ENCODE peak calls at places on chromosomes 12 and 14, in ten cellular contexts. One of them, this sample, is unnamed.

GRCh38 chr14:102998393-102998792 is 59.0 kb downstream of the CDC42BPB start:
- DNase-seq in CD4-positive, alpha-beta memory T cell: no peak
- DNase-seq in CD4-positive, CD25-positive, alpha-beta regulatory T cell: no peak
- DNase-seq in right atrium auricular region: no peak
- DNase-seq in uterus: no peak
- DNase-seq in H7: no peak
- DNase-seq in lower lobe of right lung: no peak
- DNase-seq in CD8-positive, alpha-beta T cell: no peak
- DNase-seq in body of pancreas: no peak
- DNase-seq in adipocyte: no peak
- DNase-seq in this sample: no peak

GRCh38 chr14:96581902-96582640 is 79.9 kb downstream of the PAPOLA start:
- DNase-seq in body of pancreas: peak; percentile 37
- DNase-seq in adipocyte: no peak
- DNase-seq in CD4-positive, CD25-positive, alpha-beta regulatory T cell: no peak
- DNase-seq in H7: peak; percentile 70
- DNase-seq in CD4-positive, alpha-beta memory T cell: no peak
- DNase-seq in right atrium auricular region: no peak
- DNase-seq in lower lobe of right lung: no peak
- DNase-seq in uterus: no peak
- DNase-seq in CD8-positive, alpha-beta T cell: no peak
- DNase-seq in this sample: no peak

GRCh38 chr12:130214686-130215370 is 52.6 kb downstream of the FZD10 start:
- DNase-seq in CD8-positive, alpha-beta T cell: no peak
- DNase-seq in CD4-positive, CD25-positive, alpha-beta regulatory T cell: no peak
- DNase-seq in CD4-positive, alpha-beta memory T cell: no peak
- DNase-seq in adipocyte: no peak
- DNase-seq in right atrium auricular region: no peak
- DNase-seq in lower lobe of right lung: no peak
- DNase-seq in H7: peak; percentile 57
- DNase-seq in body of pancreas: no peak
- DNase-seq in uterus: no peak
- DNase-seq in this sample: no peak

GRCh38 chr14:73945159-73945670 is 4.7 kb downstream of the FAM161B start:
- DNase-seq in CD4-positive, CD25-positive, alpha-beta regulatory T cell: no peak
- DNase-seq in body of pancreas: peak; percentile 75
- DNase-seq in uterus: no peak
- DNase-seq in lower lobe of right lung: no peak
- DNase-seq in adipocyte: no peak
- DNase-seq in CD4-positive, alpha-beta memory T cell: no peak
- DNase-seq in CD8-positive, alpha-beta T cell: no peak
- DNase-seq in H7: no peak
- DNase-seq in right atrium auricular region: no peak
- DNase-seq in this sample: no peak

GRCh38 chr14:52327374-52328226 is 13.5 kb downstream of the PTGER2 start:
- DNase-seq in CD4-positive, CD25-positive, alpha-beta regulatory T cell: no peak
- DNase-seq in CD8-positive, alpha-beta T cell: no peak
- DNase-seq in lower lobe of right lung: no peak
- DNase-seq in H7: no peak
- DNase-seq in body of pancreas: no peak
- DNase-seq in right atrium auricular region: no peak
- DNase-seq in uterus: no peak
- DNase-seq in adipocyte: no peak
- DNase-seq in CD4-positive, alpha-beta memory T cell: no peak
- DNase-seq in this sample: no peak

GRCh38 chr12:81797100-81797499 is 38.0 kb upstream of the PPFIA2 start:
- DNase-seq in body of pancreas: no peak
- DNase-seq in uterus: no peak
- DNase-seq in CD4-positive, alpha-beta memory T cell: no peak
- DNase-seq in H7: no peak
- DNase-seq in adipocyte: peak; percentile 44
- DNase-seq in CD4-positive, CD25-positive, alpha-beta regulatory T cell: no peak
- DNase-seq in right atrium auricular region: no peak
- DNase-seq in lower lobe of right lung: no peak
- DNase-seq in CD8-positive, alpha-beta T cell: no peak
- DNase-seq in this sample: no peak

GRCh38 chr14:61704554-61704953 is 9.2 kb downstream of the HIF1A start:
- DNase-seq in CD4-positive, CD25-positive, alpha-beta regulatory T cell: no peak
- DNase-seq in CD8-positive, alpha-beta T cell: no peak
- DNase-seq in H7: no peak
- DNase-seq in adipocyte: peak; percentile 27
- DNase-seq in CD4-positive, alpha-beta memory T cell: no peak
- DNase-seq in lower lobe of right lung: no peak
- DNase-seq in body of pancreas: no peak
- DNase-seq in right atrium auricular region: no peak
- DNase-seq in uterus: no peak
- DNase-seq in this sample: no peak

GRCh38 chr12:88706286-88706685 is 126.0 kb upstream of the KITLG start:
- DNase-seq in right atrium auricular region: no peak
- DNase-seq in adipocyte: no peak
- DNase-seq in CD4-positive, alpha-beta memory T cell: no peak
- DNase-seq in CD4-positive, CD25-positive, alpha-beta regulatory T cell: no peak
- DNase-seq in CD8-positive, alpha-beta T cell: no peak
- DNase-seq in lower lobe of right lung: no peak
- DNase-seq in uterus: no peak
- DNase-seq in H7: no peak
- DNase-seq in body of pancreas: no peak
- DNase-seq in this sample: no peak

GRCh38 chr12:91103101-91103500 is 8.2 kb downstream of the LUM start:
- DNase-seq in adipocyte: no peak
- DNase-seq in uterus: no peak
- DNase-seq in right atrium auricular region: no peak
- DNase-seq in H7: no peak
- DNase-seq in CD4-positive, CD25-positive, alpha-beta regulatory T cell: no peak
- DNase-seq in CD8-positive, alpha-beta T cell: no peak
- DNase-seq in body of pancreas: no peak
- DNase-seq in lower lobe of right lung: no peak
- DNase-seq in CD4-positive, alpha-beta memory T cell: no peak
- DNase-seq in this sample: no peak

GRCh38 chr12:5511644-5512584 is 80.0 kb downstream of the NTF3 start:
- DNase-seq in adipocyte: peak; percentile 51
- DNase-seq in lower lobe of right lung: no peak
- DNase-seq in CD8-positive, alpha-beta T cell: no peak
- DNase-seq in CD4-positive, alpha-beta memory T cell: no peak
- DNase-seq in CD4-positive, CD25-positive, alpha-beta regulatory T cell: no peak
- DNase-seq in body of pancreas: peak; percentile 12
- DNase-seq in uterus: peak; percentile 24
- DNase-seq in right atrium auricular region: peak; percentile 56
- DNase-seq in H7: peak; percentile 85
- DNase-seq in this sample: no peak

GRCh38 chr12:20199780-20200179 is 168.6 kb upstream of the PDE3A start:
- DNase-seq in adipocyte: no peak
- DNase-seq in H7: no peak
- DNase-seq in lower lobe of right lung: no peak
- DNase-seq in uterus: no peak
- DNase-seq in body of pancreas: no peak
- DNase-seq in right atrium auricular region: no peak
- DNase-seq in CD8-positive, alpha-beta T cell: no peak
- DNase-seq in CD4-positive, CD25-positive, alpha-beta regulatory T cell: no peak
- DNase-seq in CD4-positive, alpha-beta memory T cell: no peak
- DNase-seq in this sample: no peak

GRCh38 chr12:79373896-79374499 is 316.8 kb downstream of the PAWR start:
- DNase-seq in CD4-positive, alpha-beta memory T cell: no peak
- DNase-seq in CD4-positive, CD25-positive, alpha-beta regulatory T cell: no peak
- DNase-seq in body of pancreas: no peak
- DNase-seq in lower lobe of right lung: no peak
- DNase-seq in adipocyte: peak; percentile 70
- DNase-seq in right atrium auricular region: no peak
- DNase-seq in H7: peak; percentile 71
- DNase-seq in uterus: no peak
- DNase-seq in CD8-positive, alpha-beta T cell: no peak
- DNase-seq in this sample: no peak

GRCh38 chr12:132239796-132240668 is 89.4 kb downstream of the GALNT9 start:
- DNase-seq in body of pancreas: no peak
- DNase-seq in CD4-positive, CD25-positive, alpha-beta regulatory T cell: no peak
- DNase-seq in uterus: no peak
- DNase-seq in lower lobe of right lung: peak; percentile 28
- DNase-seq in right atrium auricular region: no peak
- DNase-seq in H7: no peak
- DNase-seq in CD8-positive, alpha-beta T cell: no peak
- DNase-seq in CD4-positive, alpha-beta memory T cell: no peak
- DNase-seq in adipocyte: no peak
- DNase-seq in this sample: no peak

GRCh38 chr12:106240821-106241220 is 7.0 kb downstream of the CKAP4 start:
- DNase-seq in lower lobe of right lung: no peak
- DNase-seq in CD8-positive, alpha-beta T cell: no peak
- DNase-seq in CD4-positive, alpha-beta memory T cell: no peak
- DNase-seq in body of pancreas: no peak
- DNase-seq in CD4-positive, CD25-positive, alpha-beta regulatory T cell: no peak
- DNase-seq in right atrium auricular region: peak; percentile 54
- DNase-seq in uterus: no peak
- DNase-seq in H7: no peak
- DNase-seq in adipocyte: no peak
- DNase-seq in this sample: no peak

GRCh38 chr12:106239951-106240335 is 7.9 kb downstream of the CKAP4 start:
- DNase-seq in body of pancreas: no peak
- DNase-seq in CD4-positive, alpha-beta memory T cell: no peak
- DNase-seq in CD8-positive, alpha-beta T cell: no peak
- DNase-seq in H7: no peak
- DNase-seq in adipocyte: no peak
- DNase-seq in CD4-positive, CD25-positive, alpha-beta regulatory T cell: no peak
- DNase-seq in lower lobe of right lung: no peak
- DNase-seq in right atrium auricular region: peak; percentile 50
- DNase-seq in uterus: no peak
- DNase-seq in this sample: no peak

GRCh38 chr12:106235770-106236169 is 12.1 kb downstream of the CKAP4 start:
- DNase-seq in uterus: no peak
- DNase-seq in H7: no peak
- DNase-seq in body of pancreas: no peak
- DNase-seq in adipocyte: no peak
- DNase-seq in right atrium auricular region: no peak
- DNase-seq in CD8-positive, alpha-beta T cell: no peak
- DNase-seq in CD4-positive, alpha-beta memory T cell: no peak
- DNase-seq in CD4-positive, CD25-positive, alpha-beta regulatory T cell: no peak
- DNase-seq in lower lobe of right lung: no peak
- DNase-seq in this sample: no peak

GRCh38 chr12:106238146-106238545 is 9.7 kb downstream of the CKAP4 start:
- DNase-seq in H7: no peak
- DNase-seq in adipocyte: no peak
- DNase-seq in CD8-positive, alpha-beta T cell: no peak
- DNase-seq in right atrium auricular region: peak; percentile 56
- DNase-seq in uterus: no peak
- DNase-seq in lower lobe of right lung: no peak
- DNase-seq in CD4-positive, alpha-beta memory T cell: no peak
- DNase-seq in body of pancreas: no peak
- DNase-seq in CD4-positive, CD25-positive, alpha-beta regulatory T cell: no peak
- DNase-seq in this sample: no peak

GRCh38 chr12:106239241-106239950 is 8.4 kb downstream of the CKAP4 start:
- DNase-seq in adipocyte: no peak
- DNase-seq in body of pancreas: no peak
- DNase-seq in CD4-positive, alpha-beta memory T cell: no peak
- DNase-seq in uterus: no peak
- DNase-seq in right atrium auricular region: peak; percentile 54
- DNase-seq in H7: no peak
- DNase-seq in CD4-positive, CD25-positive, alpha-beta regulatory T cell: no peak
- DNase-seq in CD8-positive, alpha-beta T cell: no peak
- DNase-seq in lower lobe of right lung: no peak
- DNase-seq in this sample: no peak
- H3K36me3 ChIP-seq in adipocyte: peaks cover 70% of the 10 kb centered on the region
- H3K36me3 ChIP-seq in body of pancreas: peaks cover 11% of the 10 kb centered on the region
- H3K36me3 ChIP-seq in CD4-positive, alpha-beta memory T cell: peaks cover 10% of the 10 kb centered on the region
- H3K36me3 ChIP-seq in uterus: no peaks in the 10 kb centered on the region
- H3K36me3 ChIP-seq in right atrium auricular region: peaks cover 23% of the 10 kb centered on the region
- H3K36me3 ChIP-seq in H7: peaks cover 14% of the 10 kb centered on the region
- H3K36me3 ChIP-seq in CD4-positive, CD25-positive, alpha-beta regulatory T cell: no peaks in the 10 kb centered on the region
- H3K36me3 ChIP-seq in CD8-positive, alpha-beta T cell: peaks cover 5% of the 10 kb centered on the region
- H3K36me3 ChIP-seq in lower lobe of right lung: peaks cover 39% of the 10 kb centered on the region
- H3K36me3 ChIP-seq in this sample: peaks cover 9% of the 10 kb centered on the region

DNA sequence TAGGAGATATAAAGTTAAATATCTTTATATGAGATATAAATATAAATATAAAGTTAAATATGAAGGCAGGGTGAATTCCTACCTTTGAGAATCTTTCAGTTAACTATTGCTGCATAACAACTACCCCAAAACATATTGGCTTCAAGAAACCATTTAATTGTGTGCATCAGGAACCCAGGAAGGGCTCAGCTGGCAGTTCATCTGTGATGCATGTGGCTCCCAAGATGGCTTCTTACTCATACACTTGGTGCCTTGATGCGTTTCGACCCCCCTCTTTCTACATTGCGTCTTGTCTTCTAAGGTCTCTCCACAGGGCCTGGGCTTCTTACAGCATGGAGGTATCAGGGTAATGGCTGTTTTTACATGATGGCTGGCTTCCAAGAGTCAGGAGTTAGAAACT is 253.9 kb upstream of the CRY1 start:
- DNase-seq in lower lobe of right lung: no peak
- DNase-seq in adipocyte: no peak
- DNase-seq in CD8-positive, alpha-beta T cell: no peak
- DNase-seq in CD4-positive, CD25-positive, alpha-beta regulatory T cell: no peak
- DNase-seq in uterus: no peak
- DNase-seq in right atrium auricular region: no peak
- DNase-seq in CD4-positive, alpha-beta memory T cell: no peak
- DNase-seq in H7: no peak
- DNase-seq in body of pancreas: no peak
- DNase-seq in this sample: no peak
- H3K36me3 ChIP-seq in lower lobe of right lung: no peaks in the 10 kb centered on the region
- H3K36me3 ChIP-seq in adipocyte: no peaks in the 10 kb centered on the region
- H3K36me3 ChIP-seq in CD8-positive, alpha-beta T cell: no peaks in the 10 kb centered on the region
- H3K36me3 ChIP-seq in CD4-positive, CD25-positive, alpha-beta regulatory T cell: no peaks in the 10 kb centered on the region
- H3K36me3 ChIP-seq in uterus: no peaks in the 10 kb centered on the region
- H3K36me3 ChIP-seq in right atrium auricular region: no peaks in the 10 kb centered on the region
- H3K36me3 ChIP-seq in CD4-positive, alpha-beta memory T cell: no peaks in the 10 kb centered on the region
- H3K36me3 ChIP-seq in H7: no peaks in the 10 kb centered on the region
- H3K36me3 ChIP-seq in body of pancreas: no peaks in the 10 kb centered on the region
- H3K36me3 ChIP-seq in this sample: no peaks in the 10 kb centered on the region

DNA sequence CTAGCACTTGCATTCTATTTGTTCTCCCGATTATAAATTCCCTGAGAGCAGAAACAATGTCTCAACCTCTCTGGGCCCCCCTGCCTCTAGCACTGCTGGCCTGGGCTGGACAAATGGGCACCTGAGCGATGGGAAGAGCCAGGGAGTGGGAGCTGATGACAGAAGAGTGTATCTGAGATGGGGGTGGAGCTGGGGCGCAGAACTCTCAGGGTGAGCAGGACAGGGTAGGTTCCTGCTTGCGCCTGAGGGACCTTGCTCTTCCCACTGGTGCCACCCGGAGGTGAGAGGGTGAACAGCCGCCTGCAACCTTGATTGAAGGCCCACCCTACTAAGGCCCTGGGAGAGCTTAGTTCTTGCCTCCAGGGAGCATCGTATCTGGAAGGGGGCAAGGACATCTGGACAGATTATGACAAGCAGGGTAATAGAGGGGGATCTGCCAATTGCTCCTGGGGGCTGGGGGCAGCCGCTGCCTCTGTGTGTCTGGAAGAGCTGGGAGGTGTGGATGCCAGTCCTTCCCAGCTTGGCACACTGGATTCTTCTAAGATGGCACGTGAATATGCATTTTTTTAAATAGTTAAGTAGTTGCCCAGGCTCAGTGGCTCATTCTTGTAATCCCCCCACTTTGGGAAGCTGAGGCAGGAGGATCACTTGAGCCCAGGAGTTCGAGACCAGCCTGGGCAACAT is 43.0 kb upstream of the TSPAN9 start:
- DNase-seq in uterus: peak; percentile 66
- DNase-seq in CD4-positive, CD25-positive, alpha-beta regulatory T cell: no peak
- DNase-seq in H7: peak; percentile 94
- DNase-seq in CD4-positive, alpha-beta memory T cell: no peak
- DNase-seq in lower lobe of right lung: no peak
- DNase-seq in adipocyte: peak; percentile 79
- DNase-seq in body of pancreas: peak; percentile 85
- DNase-seq in CD8-positive, alpha-beta T cell: peak; percentile 13
- DNase-seq in right atrium auricular region: peak; percentile 65
- DNase-seq in this sample: no peak
- H3K36me3 ChIP-seq in uterus: no peaks in the 10 kb centered on the region
- H3K36me3 ChIP-seq in CD4-positive, CD25-positive, alpha-beta regulatory T cell: no peaks in the 10 kb centered on the region
- H3K36me3 ChIP-seq in H7: peaks cover 32% of the 10 kb centered on the region
- H3K36me3 ChIP-seq in CD4-positive, alpha-beta memory T cell: no peaks in the 10 kb centered on the region
- H3K36me3 ChIP-seq in lower lobe of right lung: peaks cover 36% of the 10 kb centered on the region
- H3K36me3 ChIP-seq in adipocyte: peaks cover 9% of the 10 kb centered on the region
- H3K36me3 ChIP-seq in body of pancreas: peaks cover 6% of the 10 kb centered on the region
- H3K36me3 ChIP-seq in CD8-positive, alpha-beta T cell: no peaks in the 10 kb centered on the region
- H3K36me3 ChIP-seq in right atrium auricular region: peaks cover 19% of the 10 kb centered on the region
- H3K36me3 ChIP-seq in this sample: no peaks in the 10 kb centered on the region

GRCh38 chr12:49636979-49637378 is 13.6 kb downstream of the PRPF40B start:
- DNase-seq in right atrium auricular region: no peak
- DNase-seq in CD8-positive, alpha-beta T cell: peak; percentile 49
- DNase-seq in CD4-positive, alpha-beta memory T cell: peak; percentile 62
- DNase-seq in adipocyte: peak; percentile 84
- DNase-seq in body of pancreas: peak; percentile 56
- DNase-seq in H7: peak; percentile 91
- DNase-seq in CD4-positive, CD25-positive, alpha-beta regulatory T cell: peak; percentile 36
- DNase-seq in lower lobe of right lung: no peak
- DNase-seq in uterus: peak; percentile 58
- DNase-seq in this sample: peak; percentile 19
- H3K36me3 ChIP-seq in right atrium auricular region: peaks cover 27% of the 10 kb centered on the region
- H3K36me3 ChIP-seq in CD8-positive, alpha-beta T cell: no peaks in the 10 kb centered on the region
- H3K36me3 ChIP-seq in CD4-positive, alpha-beta memory T cell: no peaks in the 10 kb centered on the region
- H3K36me3 ChIP-seq in adipocyte: peaks cover 10% of the 10 kb centered on the region
- H3K36me3 ChIP-seq in body of pancreas: peaks cover 4% of the 10 kb centered on the region
- H3K36me3 ChIP-seq in H7: peaks cover 7% of the 10 kb centered on the region
- H3K36me3 ChIP-seq in CD4-positive, CD25-positive, alpha-beta regulatory T cell: no peaks in the 10 kb centered on the region
- H3K36me3 ChIP-seq in lower lobe of right lung: peaks cover 43% of the 10 kb centered on the region
- H3K36me3 ChIP-seq in uterus: no peaks in the 10 kb centered on the region
- H3K36me3 ChIP-seq in this sample: no peaks in the 10 kb centered on the region

This sample was measured in effector memory CD4-positive, alpha-beta T cell.